ENCODE peak calls at places on chromosomes 4 and X, in nine cellular contexts. P is PC-3; M is stimulated activated CD8-positive, alpha-beta memory T cell treated with anti-CD3 and anti-CD28 coated beads, Interleukin-12 subunit alpha, Interleukin-12 subunit beta, amount 100 ng/mL, for 4 hours; Y is activated CD4-positive, alpha-beta T cell treated with anti-CD3 and anti-CD28 coated beads, Interleukin-2, amount 50 U/mL, for 24 hours; T is psoas muscle; S is left lung; O is naive thymus-derived CD4-positive, alpha-beta T cell; V is mammary epithelial cell; E is stimulated activated CD4-positive, alpha-beta T cell treated with anti-CD3 and anti-CD28 coated beads, Interleukin-15, amount 100 ng/mL, for 24 hours. L is an unnamed sample.

GRCh38 chr4:18689308-18689915 is 667.9 kb upstream of the LCORL start:
- DNase-seq in P (peak), M (no peak), Y (no peak), T (no peak), S (no peak), O (peak), V (peak), E (peak), L (peak)

GRCh38 chr4:15416357-15417327 is 11.2 kb upstream of the C1QTNF7 start:
- DNase-seq in P (no peak), M (no peak), Y (no peak), T (no peak), S (no peak), O (no peak), V (no peak), E (no peak), L (no peak)

GRCh38 chr4:8230033-8230432 is 30.9 kb downstream of the SH3TC1 start:
- DNase-seq in P (no peak), M (no peak), Y (no peak), T (no peak), S (no peak), O (no peak), V (no peak), E (no peak), L (no peak)

GRCh38 chr4:3607690-3608514 is 75.7 kb upstream of the LRPAP1 start:
- DNase-seq in P (no peak), M (no peak), Y (no peak), T (no peak), S (no peak), O (no peak), V (no peak), E (no peak), L (no peak)

GRCh38 chr4:185395255-185395955 is at the start of gene LRP2BP:
- DNase-seq in P (peak), M (no peak), Y (no peak), T (no peak), S (no peak), O (no peak), V (peak), E (no peak), L (peak)

GRCh38 chr4:38266616-38267015 is 306.4 kb downstream of the PTTG2 start:
- DNase-seq in P (peak), M (no peak), Y (no peak), T (no peak), S (no peak), O (no peak), V (peak), E (peak), L (no peak)

GRCh38 chrX:150084474-150085229 is 146.4 kb upstream of the EOLA2 start:
- DNase-seq in P (peak), M (no peak), Y (no peak), T (no peak), S (no peak), O (no peak), V (peak), E (no peak), L (no peak)

GRCh38 chr4:108110450-108110849 is 58.3 kb downstream of the LEF1 start:
- DNase-seq in P (no peak), M (no peak), Y (no peak), T (no peak), S (no peak), O (no peak), V (no peak), E (no peak), L (no peak)

GRCh38 chr4:53931423-53932060 is 132.9 kb downstream of the CHIC2 start:
- DNase-seq in P (no peak), M (no peak), Y (no peak), T (no peak), S (no peak), O (no peak), V (no peak), E (no peak), L (no peak)

GRCh38 chrX:52420824-52421443 is 52.1 kb downstream of the XAGE2 start:
- DNase-seq in P (no peak), M (no peak), Y (no peak), T (no peak), S (no peak), O (no peak), V (no peak), E (no peak), L (no peak)

GRCh38 chr4:70802923-70803605 is 36.6 kb downstream of the GRSF1 start:
- DNase-seq in P (peak), M (no peak), Y (no peak), T (no peak), S (no peak), O (no peak), V (no peak), E (no peak), L (no peak)

GRCh38 chr4:79227896-79228295 is 98.0 kb downstream of the NAA11 start:
- DNase-seq in P (no peak), M (no peak), Y (no peak), T (no peak), S (no peak), O (no peak), V (no peak), E (no peak), L (no peak)

GRCh38 chr4:173478136-173478860 is 51.7 kb downstream of the HAND2 start:
- DNase-seq in P (no peak), M (no peak), Y (no peak), T (no peak), S (no peak), O (no peak), V (no peak), E (no peak), L (no peak)

GRCh38 chrX:46582964-46583363 is 9.4 kb downstream of the CHST7 start:
- DNase-seq in P (no peak), M (no peak), Y (no peak), T (no peak), S (no peak), O (no peak), V (peak), E (no peak), L (no peak)

GRCh38 chr4:150890246-150890645 is 124.8 kb downstream of the LRBA start:
- DNase-seq in P (no peak), M (no peak), Y (no peak), T (no peak), S (no peak), O (no peak), V (no peak), E (no peak), L (no peak)

GRCh38 chrX:149462849-149463248 is 42.3 kb downstream of the IDS start:
- DNase-seq in P (no peak), M (no peak), Y (no peak), T (no peak), S (no peak), O (no peak), V (no peak), E (no peak), L (no peak)

GRCh38 chr4:149008415-149009025 is 566.3 kb upstream of the NR3C2 start:
- DNase-seq in P (no peak), M (no peak), Y (no peak), T (no peak), S (no peak), O (no peak), V (no peak), E (no peak), L (no peak)

GRCh38 chr4:138650917-138651564 is 364.5 kb upstream of the NOCT start:
- DNase-seq in P (peak), M (no peak), Y (no peak), T (no peak), S (no peak), O (no peak), V (peak), E (no peak), L (no peak)

GRCh38 chrX:120794525-120794975 is 81.1 kb downstream of the CT47B1 start:
- DNase-seq in P (peak), M (no peak), Y (no peak), T (no peak), S (no peak), O (no peak), V (peak), E (no peak), L (no peak)

GRCh38 chrX:133412246-133412645 is 3.0 kb downstream of the GPC4 start:
- DNase-seq in P (no peak), M (no peak), Y (no peak), T (no peak), S (no peak), O (no peak), V (no peak), E (no peak), L (no peak)